ENCODE peak calls at places on chromosomes 4 and X, in six cellular contexts. W, T, F, I, X and C are unnamed samples.

GRCh38 chrX:121256653-121257052 is 209.2 kb downstream of the GLUD2 start:
- DNase-seq in T (no peak), I (no peak), F (no peak), X (no peak), W (no peak), C (no peak)

GRCh38 chrX:1564750-1565683 is 26.4 kb upstream of the AKAP17A start:
- DNase-seq in W (no peak), I (no peak), T (no peak), X (peak; percentile 33), F (no peak), C (no peak)

GRCh38 chr4:161952382-161952781 is 211.4 kb downstream of the FSTL5 start:
- DNase-seq in X (no peak), F (no peak), I (no peak), T (no peak), W (no peak), C (peak; percentile 5)

GRCh38 chr4:165369522-165369921 is 9.3 kb upstream of the CPE start:
- DNase-seq in I (no peak), T (no peak), X (no peak), W (peak; percentile 99), F (no peak), C (no peak)

GRCh38 chr4:159296061-159296460 is 193.2 kb downstream of the RAPGEF2 start:
- DNase-seq in T (no peak), F (no peak), I (no peak), W (peak; percentile 22), X (no peak), C (no peak)

GRCh38 chr4:148946271-148946670 is 504.1 kb upstream of the NR3C2 start:
- DNase-seq in I (no peak), F (no peak), X (no peak), W (no peak), T (no peak), C (no peak)

GRCh38 chrX:154458954-154459829 is 1.1 kb downstream of the PLXNA3 start:
- DNase-seq in F (no peak), T (no peak), X (no peak), W (no peak), I (peak; percentile 70), C (peak; percentile 49)

GRCh38 chr4:16721618-16722291 is 176.7 kb downstream of the LDB2 start:
- DNase-seq in W (peak; percentile 2), F (no peak), X (no peak), I (no peak), T (no peak), C (no peak)

GRCh38 chr4:123597586-123597985 is 201.0 kb downstream of the SPRY1 start:
- DNase-seq in I (no peak), X (no peak), F (no peak), W (no peak), T (no peak), C (peak; percentile 50)

GRCh38 chr4:59855630-59856352 is 1344.3 kb upstream of the ADGRL3 start:
- DNase-seq in I (no peak), T (no peak), F (no peak), X (peak; percentile 47), W (no peak), C (no peak)

GRCh38 chr4:165580379-165580905 is 201.6 kb downstream of the CPE start:
- DNase-seq in X (no peak), F (no peak), T (peak; percentile 43), I (no peak), W (no peak), C (no peak)

GRCh38 chr4:972651-973424 is 531 bp downstream of the DGKQ start:
- DNase-seq in W (no peak), T (no peak), I (peak; percentile 72), F (peak; percentile 75), X (peak; percentile 78), C (peak; percentile 76)

GRCh38 chr4:145511913-145512522 is 30.4 kb downstream of the SMAD1 start:
- DNase-seq in W (no peak), F (no peak), X (no peak), T (peak; percentile 29), I (no peak), C (no peak)
- TF ChIP-seq JUND in W (no peak), F (peak; percentile 58), X (peak; percentile 79), T (no peak), I (no peak), C (no peak)

GRCh38 chr4:183409956-183410355 is 34.5 kb upstream of the CDKN2AIP start:
- DNase-seq in F (no peak), W (no peak), T (no peak), I (no peak), X (no peak), C (no peak)
- TF ChIP-seq JUND in F (no peak), W (no peak), T (no peak), I (no peak), X (no peak), C (no peak)

GRCh38 chr4:99822734-99823133 is 6.1 kb downstream of the DAPP1 start:
- DNase-seq in F (no peak), T (no peak), I (no peak), X (no peak), W (no peak), C (no peak)

GRCh38 chr4:99824070-99824599 is 7.5 kb downstream of the DAPP1 start:
- DNase-seq in F (no peak), X (no peak), W (no peak), T (no peak), I (no peak), C (no peak)

GRCh38 chr4:99827857-99828256 is 11.2 kb downstream of the DAPP1 start:
- DNase-seq in X (no peak), I (no peak), W (no peak), T (no peak), F (no peak), C (no peak)

GRCh38 chr4:99826016-99826415 is 9.4 kb downstream of the DAPP1 start:
- DNase-seq in W (no peak), T (no peak), X (no peak), F (no peak), I (no peak), C (no peak)

GRCh38 chr4:99825272-99825671 is 8.6 kb downstream of the DAPP1 start:
- DNase-seq in X (no peak), W (no peak), I (no peak), T (no peak), F (no peak), C (no peak)
- TF ChIP-seq JUND in X (no peak), W (no peak), I (no peak), T (no peak), F (no peak), C (no peak)

DNA sequence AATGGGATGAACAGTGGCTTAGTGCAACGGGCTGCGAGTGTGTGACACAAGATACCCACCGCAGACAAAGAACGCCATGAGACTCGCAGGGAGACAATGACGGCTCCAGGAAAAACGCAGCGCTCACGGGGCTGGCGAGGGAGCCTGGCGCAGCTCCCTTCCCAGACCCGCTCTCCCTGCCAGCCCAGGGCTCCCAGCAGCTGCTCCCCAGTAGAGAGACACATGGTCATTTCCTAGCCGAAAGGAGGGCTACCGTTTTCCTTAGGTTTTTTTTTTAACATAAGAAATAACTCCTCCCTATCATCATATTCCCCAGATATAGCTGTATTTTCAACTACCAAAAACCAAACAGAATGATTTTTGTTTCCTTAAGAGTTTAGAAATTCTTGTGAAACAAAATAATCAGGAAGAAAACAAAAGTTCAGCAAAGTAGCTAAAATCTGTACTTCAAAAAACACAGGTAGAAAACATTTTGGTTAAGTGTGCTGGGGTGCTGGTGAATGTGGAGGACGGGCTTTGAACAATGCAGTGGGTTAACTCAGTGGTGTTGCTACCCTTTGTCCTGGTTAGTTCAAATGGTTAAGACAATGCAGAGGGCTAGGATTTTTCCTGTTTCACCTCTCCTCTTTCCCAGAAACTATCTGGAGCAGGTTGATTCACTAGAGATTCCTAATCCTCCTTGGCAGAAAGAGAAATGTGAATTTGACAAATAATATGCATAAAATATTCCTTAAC is 149.2 kb downstream of the MAML3 start:
- DNase-seq in T (no peak), X (peak; percentile 67), W (no peak), I (peak; percentile 79), F (no peak), C (peak; percentile 17)
- TF ChIP-seq JUND in T (no peak), X (no peak), W (no peak), I (no peak), F (no peak), C (no peak)

DNA sequence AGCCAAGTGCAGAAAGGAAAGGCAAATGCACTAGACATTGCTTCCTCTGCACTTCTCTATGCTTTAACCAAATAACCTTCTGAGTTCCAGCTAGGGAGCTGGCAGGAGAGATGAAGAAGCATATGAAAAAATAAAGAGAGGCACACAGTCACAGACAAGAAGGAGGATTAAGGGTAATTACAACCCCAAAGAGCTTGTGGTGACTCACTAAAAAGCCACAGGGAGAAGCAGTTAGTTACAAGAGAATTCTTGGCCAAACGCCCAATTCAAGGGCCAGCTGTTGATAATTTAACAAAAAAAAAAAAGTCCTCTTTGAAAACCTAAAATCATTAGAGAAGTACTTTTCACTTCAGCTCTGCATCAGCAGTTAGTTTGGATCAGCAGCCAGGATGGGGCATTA is 478.0 kb downstream of the KCNIP4 start:
- DNase-seq in I (peak; percentile 14), T (no peak), X (no peak), W (no peak), F (no peak), C (no peak)
- TF ChIP-seq JUND in I (no peak), T (no peak), X (no peak), W (no peak), F (no peak), C (no peak)